ENCODE peak calls at places on chromosomes 16 and 17, in four cellular contexts. V, C, Y and N are unnamed samples.

GRCh38 chr16:90019543-90020259 is 445 bp upstream of the DBNDD1 start:
- DNase-seq in V (peak), C (peak), Y (peak), N (peak)

GRCh38 chr17:21129023-21129681 is 2.4 kb downstream of the DHRS7B start:
- DNase-seq in V (peak), C (peak), Y (no peak), N (no peak)

GRCh38 chr17:43018932-43019331 is 3.3 kb downstream of the VAT1 start:
- DNase-seq in V (peak), C (no peak), Y (no peak), N (no peak)

GRCh38 chr16:51971184-51971583 is 575.8 kb downstream of the TOX3 start:
- DNase-seq in V (peak), C (peak), Y (peak), N (peak)

GRCh38 chr17:38673714-38674012 is 1.1 kb downstream of the EPOP start:
- DNase-seq in V (no peak), C (peak), Y (peak), N (peak)

GRCh38 chr17:40813804-40814203 is 8.6 kb downstream of the KRT10 start:
- DNase-seq in V (no peak), C (no peak), Y (no peak), N (no peak)

GRCh38 chr16:75265911-75266701 is 14.7 kb upstream of the BCAR1 start:
- DNase-seq in V (peak), C (peak), Y (peak), N (peak)

GRCh38 chr16:77657016-77657415 is 65.3 kb upstream of the NUDT7 start:
- DNase-seq in V (peak), C (peak), Y (peak), N (no peak)

GRCh38 chr17:48499743-48500434 is 30.9 kb downstream of the HOXB1 start:
- DNase-seq in V (no peak), C (no peak), Y (no peak), N (no peak)

GRCh38 chr17:64653985-64654355 is 8.1 kb downstream of the SMURF2 start:
- DNase-seq in V (no peak), C (no peak), Y (no peak), N (no peak)

GRCh38 chr16:58449768-58450167 is 50.2 kb upstream of the NDRG4 start:
- DNase-seq in V (no peak), C (no peak), Y (no peak), N (no peak)

GRCh38 chr17:50527155-50527762 is 5.3 kb upstream of the EPN3 start:
- DNase-seq in V (no peak), C (no peak), Y (no peak), N (no peak)

GRCh38 chr16:56673916-56674315 is 4.3 kb downstream of the MT1H start:
- DNase-seq in V (peak), C (peak), Y (no peak), N (peak)

GRCh38 chr17:39755550-39756375 is 18.0 kb downstream of the GRB7 start:
- DNase-seq in V (peak), C (no peak), Y (no peak), N (no peak)

GRCh38 chr17:63675231-63675606 is 24.7 kb downstream of the LIMD2 start:
- DNase-seq in V (peak), C (peak), Y (no peak), N (no peak)

GRCh38 chr16:19815418-19815817 is 69.2 kb downstream of the GPRC5B start:
- DNase-seq in V (no peak), C (no peak), Y (no peak), N (no peak)

GRCh38 chr16:86637744-86638143 is 59.4 kb downstream of the FOXL1 start:
- DNase-seq in V (no peak), C (no peak), Y (no peak), N (no peak)

GRCh38 chr17:45895304-45895968 is 1.1 kb downstream of the MAPT start:
- DNase-seq in V (peak), C (peak), Y (peak), N (peak)

GRCh38 chr17:19867654-19868395 is at the start of gene ULK2:
- DNase-seq in V (peak), C (peak), Y (peak), N (peak)

GRCh38 chr17:78428025-78428575 is 49.7 kb downstream of the PGS1 start:
- DNase-seq in V (no peak), C (no peak), Y (no peak), N (no peak)

GRCh38 chr16:10172848-10173655 is 9.2 kb downstream of the GRIN2A start:
- DNase-seq in V (no peak), C (peak), Y (no peak), N (no peak)

GRCh38 chr17:50785942-50786570 is 18.7 kb upstream of the ANKRD40CL start:
- DNase-seq in V (peak), C (no peak), Y (no peak), N (no peak)

GRCh38 chr16:65967376-65967775 is 399.1 kb upstream of the CDH5 start:
- DNase-seq in V (no peak), C (no peak), Y (no peak), N (no peak)

GRCh38 chr16:3789375-3790067 is 72.2 kb upstream of the TRAP1 start:
- DNase-seq in V (no peak), C (no peak), Y (no peak), N (no peak)

GRCh38 chr17:81903896-81904599 is 2.0 kb downstream of the NPB start:
- DNase-seq in V (no peak), C (no peak), Y (no peak), N (no peak)

GRCh38 chr17:77281024-77281903 is 140.5 kb downstream of the SEC14L1 start:
- DNase-seq in V (no peak), C (peak), Y (peak), N (peak)

GRCh38 chr16:11848842-11849241 is 2.5 kb downstream of the RSL1D1 start:
- DNase-seq in V (peak), C (no peak), Y (no peak), N (no peak)

GRCh38 chr17:44637066-44637465 is 19.2 kb upstream of the MEIOC start:
- DNase-seq in V (peak), C (no peak), Y (no peak), N (no peak)

GRCh38 chr17:7438050-7438614 is 1.2 kb upstream of the FGF11 start:
- DNase-seq in V (no peak), C (peak), Y (peak), N (peak)

GRCh38 chr17:47687748-47688147 is 6.2 kb upstream of the TBKBP1 start:
- DNase-seq in V (peak), C (peak), Y (peak), N (no peak)

GRCh38 chr16:48279199-48279598 is 31.9 kb upstream of the ABCC11 start:
- DNase-seq in V (peak), C (peak), Y (no peak), N (no peak)

GRCh38 chr17:28626818-28627217 is 12.8 kb upstream of the RSKR start:
- DNase-seq in V (no peak), C (no peak), Y (no peak), N (no peak)

GRCh38 chr17:4366312-4367063 is at the start of gene UBE2G1:
- DNase-seq in V (peak), C (peak), Y (peak), N (peak)
- TF ChIP-seq CTCF in V (peak), C (peak), Y (no peak), N (peak)

GRCh38 chr17:17985555-17985954 is 12.9 kb downstream of the DRC3 start:
- DNase-seq in V (peak), C (peak), Y (no peak), N (no peak)
- TF ChIP-seq CTCF in V (peak), C (peak), Y (peak), N (no peak)

GRCh38 chr16:85321856-85322271 is 209.6 kb upstream of the CIBAR2 start:
- DNase-seq in V (peak), C (no peak), Y (no peak), N (no peak)
- TF ChIP-seq CTCF in V (no peak), C (no peak), Y (no peak), N (no peak)

DNA sequence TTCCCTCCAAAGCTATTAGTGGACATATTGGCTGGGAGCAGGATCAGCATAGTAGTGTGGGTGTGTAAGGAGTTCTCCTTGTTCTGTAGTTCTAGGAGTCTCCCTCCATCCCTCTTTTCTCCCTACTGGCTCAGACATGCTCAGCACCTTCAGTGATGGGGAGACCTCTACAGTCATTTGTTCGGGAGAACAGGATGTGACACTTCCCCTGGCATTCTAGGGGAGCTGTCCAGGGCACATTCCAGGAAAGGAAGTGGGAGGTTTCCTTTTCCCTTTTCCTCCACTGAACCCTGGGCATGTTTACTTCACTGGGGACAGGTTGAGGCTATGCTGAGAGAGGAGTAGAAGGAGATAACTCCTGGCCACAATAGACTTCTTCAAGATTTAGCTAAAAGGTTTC is 86.5 kb downstream of the MYH13 start:
- DNase-seq in V (no peak), C (peak), Y (no peak), N (no peak)
- TF ChIP-seq CTCF in V (no peak), C (peak), Y (no peak), N (no peak)

GRCh38 chr16:80971814-80972213 is 34.9 kb downstream of the CMC2 start:
- DNase-seq in V (no peak), C (no peak), Y (no peak), N (no peak)

GRCh38 chr16:80973991-80974390 is 32.7 kb downstream of the CMC2 start:
- DNase-seq in V (no peak), C (no peak), Y (no peak), N (no peak)

GRCh38 chr16:80972611-80973010 is 34.1 kb downstream of the CMC2 start:
- DNase-seq in V (no peak), C (no peak), Y (no peak), N (no peak)

GRCh38 chr16:80976946-80977345 is 29.7 kb downstream of the CMC2 start:
- DNase-seq in V (no peak), C (no peak), Y (no peak), N (no peak)

DNA sequence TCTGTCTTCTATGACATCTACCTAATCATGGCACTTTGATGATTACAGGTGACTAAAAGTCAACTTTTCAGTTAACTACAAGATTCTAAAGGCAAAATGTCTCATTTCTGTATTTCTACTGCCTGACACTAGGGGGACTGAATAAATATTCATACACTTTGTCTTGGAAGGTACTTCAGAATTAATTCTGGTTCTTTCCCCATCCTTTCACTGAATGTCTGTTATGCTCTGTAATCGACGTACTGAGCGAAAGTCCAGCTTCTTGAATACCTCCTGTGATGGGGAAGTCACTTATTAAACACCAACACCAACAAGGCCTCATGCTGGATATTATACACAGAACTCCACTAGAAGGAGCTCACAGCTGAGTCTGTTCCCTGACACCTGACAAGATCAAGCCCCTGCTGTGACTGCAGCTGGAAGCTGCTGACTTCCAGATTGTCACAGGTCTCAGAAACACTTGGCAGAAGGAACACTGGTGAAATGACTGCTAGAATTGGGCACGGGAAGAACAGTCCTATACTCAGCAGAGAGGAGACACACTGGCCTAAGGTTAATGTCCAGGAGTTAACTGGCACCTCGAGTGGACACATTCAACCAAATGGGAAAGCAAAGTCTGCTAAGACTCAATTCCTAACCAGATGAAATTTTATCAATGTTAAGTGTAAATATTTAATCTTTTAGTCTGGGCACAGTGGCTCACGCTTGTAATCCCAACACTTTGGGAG is 31.9 kb downstream of the CMC2 start:
- DNase-seq in V (peak), C (no peak), Y (no peak), N (no peak)
- TF ChIP-seq CTCF in V (peak), C (no peak), Y (peak), N (peak)

GRCh38 chr16:2228161-2228824 is 4.9 kb downstream of the E4F1 start:
- DNase-seq in V (no peak), C (no peak), Y (no peak), N (no peak)

GRCh38 chr16:2224183-2224486 is 744 bp downstream of the E4F1 start:
- DNase-seq in V (peak), C (no peak), Y (no peak), N (no peak)

GRCh38 chr16:2226245-2226793 is 2.9 kb downstream of the E4F1 start:
- DNase-seq in V (no peak), C (no peak), Y (no peak), N (no peak)

GRCh38 chr16:2226918-2227317 is 3.5 kb downstream of the E4F1 start:
- DNase-seq in V (no peak), C (no peak), Y (no peak), N (no peak)

DNA sequence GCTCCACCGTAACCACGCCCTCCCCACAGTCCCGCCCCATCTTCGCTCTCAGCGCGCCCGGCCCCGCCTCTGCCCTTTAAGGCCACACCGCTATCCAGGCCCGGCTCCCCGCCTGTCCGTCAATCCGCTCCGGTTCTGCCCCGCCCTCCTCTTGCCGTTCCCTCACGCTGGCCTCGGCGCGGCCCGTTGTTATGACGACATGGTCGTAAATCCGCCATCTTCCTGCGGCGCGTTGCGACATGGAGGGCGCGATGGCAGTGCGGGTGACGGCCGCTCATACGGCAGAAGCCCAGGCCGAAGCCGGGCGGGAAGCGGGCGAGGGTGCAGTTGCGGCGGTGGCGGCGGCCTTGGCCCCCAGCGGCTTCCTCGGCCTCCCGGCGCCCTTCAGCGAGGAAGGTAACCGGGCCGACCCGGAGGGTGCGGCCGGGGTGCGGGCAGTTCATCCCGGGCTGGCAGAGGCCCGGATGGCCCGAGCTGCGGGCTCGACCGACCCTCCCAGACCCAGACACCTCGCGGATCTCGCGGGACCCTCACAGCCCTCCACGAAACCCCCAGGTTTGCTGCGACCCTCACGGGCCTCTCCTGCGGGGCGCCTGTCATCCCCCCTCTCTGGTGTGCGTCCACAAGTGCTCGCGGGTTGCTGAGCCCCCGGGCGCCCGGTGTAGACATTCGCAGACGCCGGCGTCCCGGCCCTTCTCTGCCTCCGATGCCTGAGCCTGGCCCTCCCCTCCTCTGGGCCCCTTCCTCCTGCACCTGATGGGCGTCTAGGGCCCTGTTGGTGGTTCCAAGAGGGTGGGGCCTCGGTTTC is at the start of gene E4F1:
- DNase-seq in V (peak), C (peak), Y (peak), N (peak)
- TF ChIP-seq CTCF in V (no peak), C (no peak), Y (no peak), N (no peak)

GRCh38 chr16:29862383-29862883 is 593 bp downstream of the CDIPT start:
- DNase-seq in V (peak), C (peak), Y (no peak), N (peak)
- TF ChIP-seq CTCF in V (peak), C (peak), Y (no peak), N (no peak)

GRCh38 chr16:373020-373598 is 2.8 kb upstream of the MRPL28 start:
- DNase-seq in V (no peak), C (no peak), Y (no peak), N (no peak)
- TF ChIP-seq CTCF in V (no peak), C (no peak), Y (no peak), N (no peak)